ENCODE peak calls at places on chromosome 17, in four cellular contexts. M is K562, E is A549, X is IMR-90. O is an unnamed sample.

GRCh38 chr17:48541574-48542113 is 3.3 kb downstream of the HOXB2 start:
- DNase-seq in M (peak), E (no peak), X (peak), O (no peak)

GRCh38 chr17:61714300-61714699 is 123.3 kb upstream of the NACA2 start:
- DNase-seq in X (no peak), M (no peak), E (no peak), O (no peak)

GRCh38 chr17:15649861-15650391 is 30.4 kb upstream of the FBXW10B start:
- DNase-seq in E (peak), X (peak), M (peak), O (no peak)

GRCh38 chr17:73591278-73592078 is 52.8 kb downstream of the SDK2 start:
- DNase-seq in E (no peak), M (no peak), X (no peak), O (peak)

GRCh38 chr17:58311429-58311894 is 17.1 kb downstream of the TSPOAP1 start:
- DNase-seq in E (no peak), X (no peak), M (no peak), O (no peak)

GRCh38 chr17:15264542-15264941 is 584 bp downstream of the PMP22 start:
- DNase-seq in X (no peak), E (no peak), M (no peak), O (no peak)

GRCh38 chr17:12545877-12546513 is 119.7 kb upstream of the MYOCD start:
- DNase-seq in X (peak), E (peak), M (peak), O (no peak)

GRCh38 chr17:62578757-62579487 is 48.5 kb upstream of the MRC2 start:
- DNase-seq in M (no peak), X (no peak), E (no peak), O (no peak)

GRCh38 chr17:80783971-80784370 is 207.7 kb upstream of the CHMP6 start:
- DNase-seq in M (no peak), X (no peak), E (no peak), O (no peak)

GRCh38 chr17:51948128-51948527 is 210.4 kb downstream of the CA10 start:
- DNase-seq in X (no peak), M (no peak), E (no peak), O (no peak)

GRCh38 chr17:49861150-49861884 is 13.4 kb upstream of the TAC4 start:
- DNase-seq in E (peak), M (peak), X (peak), O (no peak)

GRCh38 chr17:62963296-62963695 is 2.7 kb upstream of the TANC2 start:
- DNase-seq in X (peak), E (peak), M (no peak), O (no peak)

GRCh38 chr17:1997587-1998425 is 27.3 kb downstream of the RTN4RL1 start:
- DNase-seq in X (no peak), E (peak), M (no peak), O (no peak)

GRCh38 chr17:64662774-64663367 is 764 bp upstream of the SMURF2 start:
- DNase-seq in X (no peak), M (no peak), E (no peak), O (no peak)

DNA sequence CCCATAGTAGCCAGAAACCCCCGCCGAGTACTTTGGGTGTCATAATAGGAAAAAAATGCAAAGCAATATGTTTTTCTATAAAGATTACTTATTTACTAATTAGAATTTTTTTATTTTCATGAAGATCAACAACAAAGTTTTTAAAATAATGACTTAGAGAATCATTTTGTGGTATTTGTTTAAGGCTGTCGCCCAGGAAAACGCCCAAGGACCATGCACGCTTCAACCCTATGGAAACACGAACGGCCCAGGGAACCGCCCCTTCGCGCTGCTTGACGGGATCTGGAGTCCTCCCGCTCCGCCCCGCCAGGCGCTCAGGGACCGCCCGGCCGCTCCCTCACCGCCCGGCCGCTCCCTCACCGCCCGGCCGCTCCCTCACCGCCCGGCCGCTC is 408 bp upstream of the KPNA2 start:
- DNase-seq in M (no peak), E (peak), X (no peak), O (no peak)
- TF ChIP-seq RCOR1 in M (no peak), E (no peak), X (no peak), O (no peak)

GRCh38 chr17:75904749-75905521 is at the start of gene MRPL38:
- DNase-seq in X (peak), E (peak), M (peak), O (peak)
- TF ChIP-seq POLR2A in X (peak), E (peak), M (peak), O (peak)

GRCh38 chr17:364308-364707 is 11.7 kb upstream of the RPH3AL start:
- DNase-seq in M (no peak), E (no peak), X (no peak), O (no peak)
- TF ChIP-seq RCOR1 in M (no peak), E (no peak), X (no peak), O (no peak)

DNA sequence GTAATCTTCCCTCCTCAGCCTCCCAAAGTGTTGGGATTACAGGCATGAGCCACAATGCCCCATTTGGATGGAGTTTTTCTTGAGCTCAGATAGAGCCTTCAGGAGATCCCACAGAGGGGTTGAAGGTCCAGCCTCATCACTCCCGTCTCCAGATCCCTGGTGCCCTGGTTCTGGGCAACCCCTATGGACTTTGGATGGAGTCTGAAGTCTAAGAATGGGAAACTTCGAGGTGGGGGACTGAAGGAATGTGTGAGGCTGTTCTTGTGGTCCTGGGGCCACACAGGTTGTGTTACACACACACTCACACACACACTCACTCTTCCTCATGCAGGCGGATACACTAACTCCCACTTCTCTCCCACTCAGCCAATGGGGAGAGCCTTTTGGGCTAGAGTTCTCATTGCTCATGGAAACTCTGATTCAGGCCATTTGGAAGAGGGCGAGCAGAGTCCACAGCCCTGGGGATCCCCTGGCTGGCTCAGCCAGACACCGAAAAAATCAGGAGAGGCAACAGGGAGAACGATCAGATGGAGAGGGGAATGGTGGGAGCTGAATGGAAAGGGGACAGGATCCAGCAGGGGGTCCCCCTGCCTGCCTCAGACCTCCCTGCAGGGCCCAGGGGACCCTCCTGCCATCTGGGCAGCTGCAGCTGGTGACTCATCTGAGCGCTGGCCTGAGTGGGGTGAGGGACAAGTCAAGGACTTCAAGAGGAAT is 9.0 kb downstream of the IGFBP4 start:
- DNase-seq in E (no peak), M (no peak), X (peak), O (no peak)
- TF ChIP-seq POLR2A in E (no peak), M (no peak), X (no peak), O (no peak)

GRCh38 chr17:39755550-39756375 is 18.0 kb downstream of the GRB7 start:
- DNase-seq in E (no peak), M (no peak), X (peak), O (peak)

GRCh38 chr17:39757176-39757662 is 19.5 kb downstream of the GRB7 start:
- DNase-seq in X (no peak), M (no peak), E (no peak), O (no peak)

GRCh38 chr17:39756376-39757079 is 18.8 kb downstream of the GRB7 start:
- DNase-seq in E (no peak), X (no peak), M (no peak), O (no peak)

GRCh38 chr17:39759204-39759603 is 21.5 kb downstream of the GRB7 start:
- DNase-seq in E (no peak), M (no peak), X (no peak), O (no peak)

GRCh38 chr17:39757931-39758873 is 20.5 kb downstream of the GRB7 start:
- DNase-seq in X (no peak), M (no peak), E (no peak), O (peak)
- TF ChIP-seq RCOR1 in X (no peak), M (no peak), E (no peak), O (no peak)

GRCh38 chr17:83148317-83149044 is 69.1 kb downstream of the METRNL start:
- DNase-seq in M (no peak), X (no peak), E (no peak), O (no peak)
- TF ChIP-seq POLR2A in M (no peak), X (no peak), E (no peak), O (no peak)

DNA sequence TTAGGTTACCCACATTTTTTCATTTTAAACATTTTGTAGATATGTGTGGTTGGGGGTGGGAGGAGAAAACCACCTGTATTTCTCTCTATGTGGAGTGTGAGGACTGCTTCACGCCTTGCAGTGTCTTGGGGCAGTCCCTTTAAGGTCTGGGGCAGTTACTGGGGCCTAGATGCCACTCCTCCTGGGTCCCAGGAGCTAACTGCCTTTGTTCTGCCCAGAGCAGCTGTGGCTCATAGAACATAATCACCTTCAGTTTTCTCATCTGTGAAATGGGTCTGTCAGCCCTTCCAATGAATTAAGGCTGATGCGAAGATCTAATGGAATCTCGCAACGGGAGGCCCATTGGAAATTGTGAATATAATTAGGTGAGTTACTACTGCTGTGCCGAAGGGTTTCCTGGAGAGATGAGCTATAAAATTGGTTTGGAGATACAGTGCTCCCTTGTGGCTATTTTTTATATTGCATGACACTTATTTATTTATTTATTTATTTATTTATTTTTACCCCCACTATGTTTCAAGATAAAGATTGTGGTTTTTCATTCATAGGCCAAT is 22.9 kb downstream of the DHRS7C start:
- DNase-seq in E (peak), X (peak), M (peak), O (no peak)
- TF ChIP-seq RCOR1 in E (no peak), X (no peak), M (no peak), O (no peak)

DNA sequence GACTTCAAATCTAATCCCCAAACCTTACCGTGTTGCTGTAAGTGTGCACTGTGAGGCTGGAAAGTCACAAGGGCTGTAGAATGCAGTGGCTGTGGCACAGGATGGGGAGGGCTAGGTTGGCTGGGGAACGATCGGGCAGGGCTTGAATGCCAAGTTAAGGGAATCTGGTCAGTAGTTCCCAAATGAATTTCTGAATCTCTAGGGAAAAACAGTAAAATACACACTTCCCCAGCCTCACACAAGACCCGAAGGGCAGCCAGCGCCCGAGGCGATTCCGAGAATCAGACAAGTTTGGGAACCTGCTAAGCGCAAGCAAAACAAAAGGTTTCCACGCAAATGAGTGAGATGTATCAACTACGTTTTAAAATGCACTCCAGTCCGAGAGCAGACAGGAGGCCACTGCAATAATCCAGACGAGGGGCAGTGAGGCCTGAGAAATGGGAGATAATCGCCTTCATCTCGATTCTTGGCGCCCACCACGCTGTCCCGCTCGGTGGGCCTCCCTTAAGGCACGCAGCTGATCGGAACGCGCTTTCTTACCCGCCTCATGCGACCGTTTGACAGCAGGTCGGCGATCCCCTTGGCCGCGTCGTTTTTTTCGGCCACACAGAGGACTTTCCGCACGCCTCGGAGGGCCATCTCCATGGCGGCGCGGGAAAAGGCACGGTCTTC is 599 bp downstream of the TOP3A start:
- DNase-seq in E (no peak), M (no peak), X (peak), O (no peak)
- TF ChIP-seq POLR2A in E (no peak), M (no peak), X (no peak), O (no peak)

DNA sequence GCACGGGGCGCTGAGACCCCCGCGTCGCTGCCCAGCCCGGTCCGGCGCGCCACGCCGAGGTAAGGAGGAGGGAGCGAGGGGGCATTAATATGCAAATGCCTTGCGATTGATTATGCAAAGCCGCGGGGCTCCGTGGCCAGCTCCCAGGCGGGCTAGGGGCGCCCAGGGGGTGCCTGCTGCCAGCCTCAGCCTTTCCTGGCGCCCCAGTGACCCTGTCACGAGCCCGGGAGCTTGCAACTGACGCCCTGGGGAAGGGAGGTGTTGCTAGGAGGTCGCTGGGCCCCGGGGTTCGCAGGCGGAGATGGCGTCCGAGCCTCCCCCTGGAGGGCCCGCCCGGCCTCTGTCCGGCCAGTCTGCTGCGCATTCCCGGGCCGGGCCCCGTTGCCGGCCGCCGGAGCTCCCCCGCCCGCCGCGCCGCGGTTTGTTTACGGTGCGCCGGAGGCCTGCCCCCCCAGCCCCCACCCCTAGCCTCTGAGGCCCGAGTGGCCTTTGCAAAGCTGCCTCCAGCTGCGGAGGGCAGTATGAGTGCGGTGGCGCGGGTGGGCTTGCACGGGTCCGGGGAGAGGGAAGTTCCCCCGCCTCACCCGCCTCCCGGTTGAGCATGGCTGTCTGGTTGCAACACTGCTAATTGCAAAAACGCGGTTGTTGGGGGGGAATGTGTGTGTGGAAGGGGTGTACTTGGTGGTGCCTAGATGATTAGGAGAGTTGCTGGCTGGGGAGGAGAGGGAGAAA is 435 bp downstream of the THRA start:
- DNase-seq in E (no peak), X (no peak), M (peak), O (no peak)
- TF ChIP-seq RCOR1 in E (no peak), X (no peak), M (no peak), O (no peak)

GRCh38 chr17:40218740-40219072 is 398 bp upstream of the WIPF2 start:
- DNase-seq in M (peak), X (peak), E (peak), O (peak)
- TF ChIP-seq POLR2A in M (no peak), X (no peak), E (no peak), O (no peak)

O was measured in GM12878.